ENCODE peak calls at places on chromosome 3, in six cellular contexts. One of them, this sample, is unnamed.

GRCh38 chr3:48555949-48556795 is 431 bp downstream of the PFKFB4 start:
- DNase-seq in heart left ventricle: peak
- DNase-seq in H9: no peak
- DNase-seq in aorta: no peak
- DNase-seq in CD4-positive, alpha-beta T cell: no peak
- DNase-seq in cardiac muscle cell: no peak
- DNase-seq in this sample: no peak

GRCh38 chr3:178705925-178706324 is 169.7 kb downstream of the KCNMB2 start:
- DNase-seq in heart left ventricle: no peak
- DNase-seq in H9: no peak
- DNase-seq in aorta: no peak
- DNase-seq in CD4-positive, alpha-beta T cell: no peak
- DNase-seq in cardiac muscle cell: no peak
- DNase-seq in this sample: no peak

GRCh38 chr3:108006901-108007331 is 83.9 kb downstream of the CD47 start:
- DNase-seq in heart left ventricle: no peak
- DNase-seq in H9: no peak
- DNase-seq in aorta: peak
- DNase-seq in CD4-positive, alpha-beta T cell: no peak
- DNase-seq in cardiac muscle cell: no peak
- DNase-seq in this sample: no peak

GRCh38 chr3:194198938-194199337 is 63.0 kb downstream of the HES1 start:
- DNase-seq in heart left ventricle: no peak
- DNase-seq in H9: no peak
- DNase-seq in aorta: no peak
- DNase-seq in CD4-positive, alpha-beta T cell: no peak
- DNase-seq in cardiac muscle cell: no peak
- DNase-seq in this sample: no peak

GRCh38 chr3:143209715-143210059 is 90.1 kb downstream of the CHST2 start:
- DNase-seq in heart left ventricle: no peak
- DNase-seq in H9: no peak
- DNase-seq in aorta: no peak
- DNase-seq in CD4-positive, alpha-beta T cell: no peak
- DNase-seq in cardiac muscle cell: no peak
- DNase-seq in this sample: no peak

GRCh38 chr3:9778102-9778501 is 8.4 kb upstream of the CAMK1 start:
- DNase-seq in heart left ventricle: no peak
- DNase-seq in H9: no peak
- DNase-seq in aorta: no peak
- DNase-seq in CD4-positive, alpha-beta T cell: no peak
- DNase-seq in cardiac muscle cell: no peak
- DNase-seq in this sample: no peak

GRCh38 chr3:55547086-55547666 is 60.1 kb upstream of the WNT5A start:
- DNase-seq in heart left ventricle: no peak
- DNase-seq in H9: no peak
- DNase-seq in aorta: no peak
- DNase-seq in CD4-positive, alpha-beta T cell: no peak
- DNase-seq in cardiac muscle cell: no peak
- DNase-seq in this sample: no peak

GRCh38 chr3:168165390-168166269 is 69.9 kb upstream of the GOLIM4 start:
- DNase-seq in heart left ventricle: peak
- DNase-seq in H9: peak
- DNase-seq in aorta: peak
- DNase-seq in CD4-positive, alpha-beta T cell: no peak
- DNase-seq in cardiac muscle cell: peak
- DNase-seq in this sample: no peak

GRCh38 chr3:160707187-160707789 is 30.3 kb downstream of the ARL14 start:
- DNase-seq in heart left ventricle: peak
- DNase-seq in H9: no peak
- DNase-seq in aorta: no peak
- DNase-seq in CD4-positive, alpha-beta T cell: no peak
- DNase-seq in cardiac muscle cell: peak
- DNase-seq in this sample: no peak

GRCh38 chr3:98548544-98548943 is 16.8 kb downstream of the GPR15 start:
- DNase-seq in heart left ventricle: no peak
- DNase-seq in H9: no peak
- DNase-seq in aorta: no peak
- DNase-seq in CD4-positive, alpha-beta T cell: no peak
- DNase-seq in cardiac muscle cell: no peak
- DNase-seq in this sample: no peak

GRCh38 chr3:150296966-150297365 is 111.1 kb upstream of the TSC22D2 start:
- DNase-seq in heart left ventricle: no peak
- DNase-seq in H9: no peak
- DNase-seq in aorta: no peak
- DNase-seq in CD4-positive, alpha-beta T cell: no peak
- DNase-seq in cardiac muscle cell: no peak
- DNase-seq in this sample: no peak

GRCh38 chr3:172257638-172258400 is 190.4 kb downstream of the GHSR start:
- DNase-seq in heart left ventricle: no peak
- DNase-seq in H9: no peak
- DNase-seq in aorta: no peak
- DNase-seq in CD4-positive, alpha-beta T cell: no peak
- DNase-seq in cardiac muscle cell: no peak
- DNase-seq in this sample: no peak

GRCh38 chr3:80285370-80285769 is 517.6 kb upstream of the ROBO1 start:
- DNase-seq in heart left ventricle: no peak
- DNase-seq in H9: no peak
- DNase-seq in aorta: no peak
- DNase-seq in CD4-positive, alpha-beta T cell: no peak
- DNase-seq in cardiac muscle cell: peak
- DNase-seq in this sample: no peak
- H3K27ac ChIP-seq in heart left ventricle: no peak
- H3K27ac ChIP-seq in H9: no peak
- H3K27ac ChIP-seq in aorta: no peak
- H3K27ac ChIP-seq in CD4-positive, alpha-beta T cell: no peak
- H3K27ac ChIP-seq in cardiac muscle cell: no peak
- H3K27ac ChIP-seq in this sample: no peak

GRCh38 chr3:49928511-49929017 is 1.0 kb downstream of the MON1A start:
- DNase-seq in heart left ventricle: no peak
- DNase-seq in H9: no peak
- DNase-seq in aorta: no peak
- DNase-seq in CD4-positive, alpha-beta T cell: no peak
- DNase-seq in cardiac muscle cell: no peak
- DNase-seq in this sample: no peak

GRCh38 chr3:49927798-49928197 is 1.8 kb downstream of the MON1A start:
- DNase-seq in heart left ventricle: no peak
- DNase-seq in H9: no peak
- DNase-seq in aorta: no peak
- DNase-seq in CD4-positive, alpha-beta T cell: no peak
- DNase-seq in cardiac muscle cell: no peak
- DNase-seq in this sample: no peak

GRCh38 chr3:49930922-49931321 is 1.3 kb upstream of the MON1A start:
- DNase-seq in heart left ventricle: no peak
- DNase-seq in H9: peak
- DNase-seq in aorta: no peak
- DNase-seq in CD4-positive, alpha-beta T cell: no peak
- DNase-seq in cardiac muscle cell: peak
- DNase-seq in this sample: no peak

GRCh38 chr3:49930241-49930690 is 655 bp upstream of the MON1A start:
- DNase-seq in heart left ventricle: no peak
- DNase-seq in H9: no peak
- DNase-seq in aorta: no peak
- DNase-seq in CD4-positive, alpha-beta T cell: no peak
- DNase-seq in cardiac muscle cell: no peak
- DNase-seq in this sample: no peak

DNA sequence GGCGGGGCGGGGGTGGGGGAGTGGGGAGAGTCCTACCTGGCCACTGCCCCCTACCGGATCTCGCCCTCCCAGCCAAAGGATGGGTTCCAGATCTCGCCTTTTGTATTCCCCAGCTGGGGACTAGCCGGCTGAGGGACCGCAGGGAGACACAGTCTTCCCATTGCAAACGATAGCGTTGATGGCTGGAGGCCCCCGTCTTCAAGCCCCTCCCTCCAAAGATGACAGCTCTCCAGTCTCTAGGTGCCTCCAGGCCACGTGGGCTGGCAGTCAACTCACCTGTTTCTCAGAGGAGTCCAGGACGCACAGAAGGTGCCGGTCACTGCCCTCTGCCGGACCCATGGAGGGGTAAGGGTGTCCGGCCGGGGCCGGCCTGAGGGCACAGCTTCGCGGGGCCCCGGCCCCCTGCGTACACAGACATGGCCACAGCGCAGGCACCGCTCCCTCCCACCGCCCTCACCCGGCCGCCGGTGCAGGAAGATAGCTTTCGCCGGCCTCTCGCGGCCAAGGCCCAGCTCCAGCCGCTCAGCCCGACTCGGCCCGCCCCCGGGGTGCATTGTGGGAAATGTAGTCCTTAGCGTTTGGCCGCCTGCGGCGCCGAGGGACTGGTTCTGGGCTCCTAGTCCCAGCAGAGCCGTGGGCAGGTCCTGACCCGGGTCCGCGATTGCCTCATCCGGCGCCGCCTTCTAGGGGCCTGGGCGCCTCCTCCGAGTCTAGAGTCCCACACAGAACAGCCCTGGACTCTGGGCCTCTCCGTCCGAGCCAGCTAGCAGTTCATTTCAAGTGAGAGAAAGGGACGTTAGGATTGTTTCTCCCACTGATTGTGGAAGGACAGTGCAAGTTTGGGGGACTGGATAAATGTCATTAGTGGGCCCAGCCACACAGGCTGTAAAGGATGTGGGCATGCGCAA is at the start of gene MON1A:
- DNase-seq in heart left ventricle: peak
- DNase-seq in H9: peak
- DNase-seq in aorta: peak
- DNase-seq in CD4-positive, alpha-beta T cell: peak
- DNase-seq in cardiac muscle cell: peak
- DNase-seq in this sample: peak
- H3K27ac ChIP-seq in heart left ventricle: peak
- H3K27ac ChIP-seq in H9: no peak
- H3K27ac ChIP-seq in aorta: peak
- H3K27ac ChIP-seq in CD4-positive, alpha-beta T cell: peak
- H3K27ac ChIP-seq in cardiac muscle cell: peak
- H3K27ac ChIP-seq in this sample: peak

DNA sequence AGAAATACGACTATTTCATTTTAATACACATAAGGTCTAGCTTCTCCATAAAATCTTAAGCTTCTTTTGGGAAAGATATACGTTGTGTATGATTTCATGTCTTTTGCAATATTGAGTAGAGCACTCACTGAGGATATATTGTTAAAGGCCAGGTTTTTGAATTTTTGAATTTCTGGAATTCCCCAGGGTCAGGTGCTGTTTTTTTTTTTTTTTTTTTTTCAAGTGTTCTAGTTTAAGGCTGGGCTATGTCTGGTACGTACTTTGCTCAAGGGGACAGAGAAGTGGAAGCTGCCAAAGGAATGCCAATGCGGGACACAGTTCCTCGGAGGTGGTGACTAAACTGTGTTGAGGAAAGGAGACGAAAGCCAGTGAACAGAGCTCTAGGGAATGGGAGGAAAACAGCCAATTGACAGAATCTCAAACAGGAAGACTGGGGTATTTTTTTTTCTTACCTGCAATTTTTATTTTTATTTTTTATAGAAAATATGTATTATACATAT is 510.5 kb upstream of the CBLB start:
- DNase-seq in heart left ventricle: no peak
- DNase-seq in H9: no peak
- DNase-seq in aorta: no peak
- DNase-seq in CD4-positive, alpha-beta T cell: no peak
- DNase-seq in cardiac muscle cell: peak
- DNase-seq in this sample: no peak
- H3K27ac ChIP-seq in heart left ventricle: no peak
- H3K27ac ChIP-seq in H9: no peak
- H3K27ac ChIP-seq in aorta: no peak
- H3K27ac ChIP-seq in CD4-positive, alpha-beta T cell: no peak
- H3K27ac ChIP-seq in cardiac muscle cell: no peak
- H3K27ac ChIP-seq in this sample: no peak

GRCh38 chr3:30341851-30342250 is 264.6 kb upstream of the TGFBR2 start:
- DNase-seq in heart left ventricle: no peak
- DNase-seq in H9: no peak
- DNase-seq in aorta: no peak
- DNase-seq in CD4-positive, alpha-beta T cell: no peak
- DNase-seq in cardiac muscle cell: no peak
- DNase-seq in this sample: no peak
- H3K27ac ChIP-seq in heart left ventricle: peak
- H3K27ac ChIP-seq in H9: no peak
- H3K27ac ChIP-seq in aorta: peak
- H3K27ac ChIP-seq in CD4-positive, alpha-beta T cell: no peak
- H3K27ac ChIP-seq in cardiac muscle cell: no peak
- H3K27ac ChIP-seq in this sample: no peak

GRCh38 chr3:89474333-89475130 is 367.1 kb downstream of the EPHA3 start:
- DNase-seq in heart left ventricle: no peak
- DNase-seq in H9: no peak
- DNase-seq in aorta: no peak
- DNase-seq in CD4-positive, alpha-beta T cell: no peak
- DNase-seq in cardiac muscle cell: no peak
- DNase-seq in this sample: no peak
- H3K27ac ChIP-seq in heart left ventricle: no peak
- H3K27ac ChIP-seq in H9: no peak
- H3K27ac ChIP-seq in aorta: no peak
- H3K27ac ChIP-seq in CD4-positive, alpha-beta T cell: no peak
- H3K27ac ChIP-seq in cardiac muscle cell: peak
- H3K27ac ChIP-seq in this sample: no peak

GRCh38 chr3:124200336-124200901 is 208.5 kb upstream of the ROPN1 start:
- DNase-seq in heart left ventricle: no peak
- DNase-seq in H9: no peak
- DNase-seq in aorta: no peak
- DNase-seq in CD4-positive, alpha-beta T cell: no peak
- DNase-seq in cardiac muscle cell: no peak
- DNase-seq in this sample: no peak

GRCh38 chr3:124202754-124203153 is 210.8 kb upstream of the ROPN1 start:
- DNase-seq in heart left ventricle: peak
- DNase-seq in H9: no peak
- DNase-seq in aorta: peak
- DNase-seq in CD4-positive, alpha-beta T cell: no peak
- DNase-seq in cardiac muscle cell: peak
- DNase-seq in this sample: peak

GRCh38 chr3:124201786-124202185 is 209.9 kb upstream of the ROPN1 start:
- DNase-seq in heart left ventricle: peak
- DNase-seq in H9: no peak
- DNase-seq in aorta: peak
- DNase-seq in CD4-positive, alpha-beta T cell: no peak
- DNase-seq in cardiac muscle cell: peak
- DNase-seq in this sample: peak

GRCh38 chr3:124206225-124206624 is 214.3 kb upstream of the ROPN1 start:
- DNase-seq in heart left ventricle: no peak
- DNase-seq in H9: no peak
- DNase-seq in aorta: no peak
- DNase-seq in CD4-positive, alpha-beta T cell: no peak
- DNase-seq in cardiac muscle cell: no peak
- DNase-seq in this sample: no peak

GRCh38 chr3:124203292-124203691 is 211.4 kb upstream of the ROPN1 start:
- DNase-seq in heart left ventricle: no peak
- DNase-seq in H9: no peak
- DNase-seq in aorta: no peak
- DNase-seq in CD4-positive, alpha-beta T cell: no peak
- DNase-seq in cardiac muscle cell: no peak
- DNase-seq in this sample: no peak
- H3K27ac ChIP-seq in heart left ventricle: no peak
- H3K27ac ChIP-seq in H9: no peak
- H3K27ac ChIP-seq in aorta: peak
- H3K27ac ChIP-seq in CD4-positive, alpha-beta T cell: no peak
- H3K27ac ChIP-seq in cardiac muscle cell: no peak
- H3K27ac ChIP-seq in this sample: no peak

GRCh38 chr3:111045564-111045963 is 26.1 kb upstream of the NECTIN3 start:
- DNase-seq in heart left ventricle: no peak
- DNase-seq in H9: no peak
- DNase-seq in aorta: no peak
- DNase-seq in CD4-positive, alpha-beta T cell: no peak
- DNase-seq in cardiac muscle cell: no peak
- DNase-seq in this sample: no peak
- H3K27ac ChIP-seq in heart left ventricle: no peak
- H3K27ac ChIP-seq in H9: no peak
- H3K27ac ChIP-seq in aorta: no peak
- H3K27ac ChIP-seq in CD4-positive, alpha-beta T cell: no peak
- H3K27ac ChIP-seq in cardiac muscle cell: no peak
- H3K27ac ChIP-seq in this sample: no peak